ENCODE peak calls at places on chromosome 20, in five cellular contexts. R, B, J, T and U are unnamed samples.

GRCh38 chr20:44212792-44213191 is 2.2 kb upstream of the OSER1 start:
- DNase-seq in R (no peak), B (no peak), J (no peak), T (no peak), U (no peak)

GRCh38 chr20:32037929-32038328 is 14.1 kb upstream of the HCK start:
- DNase-seq in R (no peak), B (no peak), J (no peak), T (no peak), U (no peak)

GRCh38 chr20:25076731-25077609 is 5.0 kb downstream of the VSX1 start:
- DNase-seq in R (no peak), B (peak), J (no peak), T (no peak), U (peak)

GRCh38 chr20:57693002-57693582 is 16.7 kb downstream of the PMEPA1 start:
- DNase-seq in R (no peak), B (no peak), J (no peak), T (peak), U (no peak)

GRCh38 chr20:59147197-59147596 is 16.4 kb upstream of the ZNF831 start:
- DNase-seq in R (no peak), B (no peak), J (no peak), T (no peak), U (peak)

GRCh38 chr20:37095108-37095608 is 639 bp downstream of the RBL1 start:
- DNase-seq in R (no peak), B (no peak), J (peak), T (peak), U (no peak)

GRCh38 chr20:49452011-49452482 is 30.4 kb downstream of the KCNB1 start:
- DNase-seq in R (peak), B (no peak), J (no peak), T (no peak), U (peak)

GRCh38 chr20:43385914-43386313 is 71.8 kb upstream of the SRSF6 start:
- DNase-seq in R (no peak), B (no peak), J (no peak), T (no peak), U (no peak)

GRCh38 chr20:35199696-35200095 is 26.8 kb upstream of the MMP24 start:
- DNase-seq in R (no peak), B (no peak), J (no peak), T (no peak), U (no peak)

GRCh38 chr20:45685896-45686295 is 15.9 kb upstream of the WFDC11 start:
- DNase-seq in R (no peak), B (no peak), J (no peak), T (no peak), U (peak)

GRCh38 chr20:63978319-63979220 is 872 bp downstream of the SAMD10 start:
- DNase-seq in R (peak), B (no peak), J (peak), T (peak), U (peak)

GRCh38 chr20:31560900-31561598 is 44.0 kb upstream of the ID1 start:
- DNase-seq in R (no peak), B (peak), J (no peak), T (no peak), U (no peak)

GRCh38 chr20:2859330-2860121 is 13.8 kb upstream of the PTPRA start:
- DNase-seq in R (no peak), B (no peak), J (no peak), T (no peak), U (no peak)

GRCh38 chr20:6388666-6389197 is 265.9 kb upstream of the FERMT1 start:
- DNase-seq in R (no peak), B (peak), J (no peak), T (no peak), U (no peak)

GRCh38 chr20:48821261-48821910 is 6.4 kb downstream of the PREX1 start:
- DNase-seq in R (no peak), B (no peak), J (no peak), T (no peak), U (no peak)

GRCh38 chr20:50663095-50663821 is 28.1 kb downstream of the RIPOR3 start:
- DNase-seq in R (no peak), B (no peak), J (no peak), T (no peak), U (peak)

GRCh38 chr20:40692240-40693011 is 3.4 kb upstream of the MAFB start:
- DNase-seq in R (no peak), B (no peak), J (no peak), T (no peak), U (no peak)

GRCh38 chr20:20237093-20237959 is 130.6 kb upstream of the INSM1 start:
- DNase-seq in R (no peak), B (peak), J (no peak), T (peak), U (peak)

GRCh38 chr20:62355527-62356142 is 11.5 kb downstream of the LAMA5 start:
- DNase-seq in R (peak), B (no peak), J (no peak), T (no peak), U (peak)

GRCh38 chr20:40606660-40607059 is 82.4 kb downstream of the MAFB start:
- DNase-seq in R (no peak), B (no peak), J (no peak), T (no peak), U (no peak)

GRCh38 chr20:10537850-10538480 is 102.9 kb downstream of the SLX4IP start:
- DNase-seq in R (no peak), B (peak), J (no peak), T (no peak), U (no peak)

GRCh38 chr20:62156592-62157386 is 13.2 kb downstream of the SS18L1 start:
- DNase-seq in R (peak), B (no peak), J (peak), T (peak), U (peak)

GRCh38 chr20:62161347-62161746 is 17.8 kb downstream of the SS18L1 start:
- DNase-seq in R (no peak), B (peak), J (no peak), T (no peak), U (no peak)

GRCh38 chr20:9066196-9066595 is 2.7 kb upstream of the PLCB4 start:
- DNase-seq in R (peak), B (no peak), J (no peak), T (no peak), U (no peak)

GRCh38 chr20:63775096-63775978 is 35.8 kb downstream of the SLC2A4RG start:
- DNase-seq in R (no peak), B (no peak), J (no peak), T (peak), U (peak)

GRCh38 chr20:33701629-33702450 is 15.7 kb upstream of the E2F1 start:
- DNase-seq in R (no peak), B (no peak), J (no peak), T (no peak), U (no peak)

GRCh38 chr20:17534077-17534476 is 2.9 kb upstream of the BFSP1 start:
- DNase-seq in R (no peak), B (no peak), J (no peak), T (no peak), U (no peak)

GRCh38 chr20:6636209-6637159 is 131.0 kb upstream of the BMP2 start:
- DNase-seq in R (no peak), B (peak), J (no peak), T (no peak), U (peak)

GRCh38 chr20:49901588-49901987 is 13.7 kb downstream of the SPATA2 start:
- DNase-seq in R (no peak), B (no peak), J (no peak), T (no peak), U (no peak)

GRCh38 chr20:1308067-1308701 is 20.8 kb downstream of the SDCBP2 start:
- DNase-seq in R (no peak), B (no peak), J (no peak), T (no peak), U (no peak)

GRCh38 chr20:5135363-5136012 is 8.7 kb downstream of the CDS2 start:
- DNase-seq in R (no peak), B (no peak), J (no peak), T (no peak), U (no peak)

GRCh38 chr20:44745560-44746366 is at the start of gene KCNK15:
- DNase-seq in R (peak), B (no peak), J (peak), T (peak), U (peak)

GRCh38 chr20:1657556-1658334 is at the start of gene SIRPG:
- DNase-seq in R (no peak), B (no peak), J (no peak), T (no peak), U (no peak)

GRCh38 chr20:20052074-20052970 is at the start of the genes CFAP61 and CRNKL1:
- DNase-seq in R (peak), B (peak), J (peak), T (peak), U (peak)

GRCh38 chr20:34549291-34549928 is 9.1 kb upstream of the MAP1LC3A start:
- DNase-seq in R (no peak), B (no peak), J (no peak), T (no peak), U (no peak)

GRCh38 chr20:47768016-47768953 is 17.0 kb downstream of the SULF2 start:
- DNase-seq in R (peak), B (peak), J (no peak), T (no peak), U (peak)

GRCh38 chr20:34012735-34013134 is 19.0 kb downstream of the RALY start:
- DNase-seq in R (no peak), B (no peak), J (no peak), T (no peak), U (no peak)

GRCh38 chr20:33301192-33301930 is 18.3 kb downstream of the BPIFB1 start:
- DNase-seq in R (no peak), B (no peak), J (no peak), T (no peak), U (no peak)

GRCh38 chr20:33209789-33210188 is 7.4 kb upstream of the BPIFA3 start:
- DNase-seq in R (peak), B (peak), J (peak), T (peak), U (peak)